ENCODE peak calls at places on chromosome 17, in seven cellular contexts. Y is AG04450; V is choroid plexus epithelial cell; W is CD4-positive, alpha-beta T cell; T is T-helper 1 cell; K is stimulated activated naive B cell treated with anti-CD40 and anti-IgM and Interleukin-4, amounts not matched to agents 10 μg/mL and 1 μg/mL and 100 μg/mL, for 72 hours; R is hepatic stellate cell. P is an unnamed sample.

GRCh38 chr17:17781591-17782424 is 55.0 kb downstream of the SREBF1 start:
- DNase-seq in W (peak), T (no peak), K (no peak), Y (no peak), V (peak), R (peak), P (peak)

GRCh38 chr17:67528751-67529436 is 151.8 kb downstream of the PITPNC1 start:
- DNase-seq in K (no peak), T (no peak), Y (peak), W (no peak), V (peak), R (peak), P (peak)

GRCh38 chr17:3557768-3558583 is at the start of gene TRPV3:
- DNase-seq in K (peak), V (no peak), T (peak), Y (no peak), R (no peak), W (peak), P (no peak)

GRCh38 chr17:74825952-74826713 is 33.6 kb downstream of the GRIN2C start:
- DNase-seq in K (no peak), R (no peak), W (no peak), T (no peak), V (no peak), Y (no peak), P (no peak)

GRCh38 chr17:39916918-39917317 is 1.5 kb downstream of the GSDMB start:
- DNase-seq in Y (no peak), T (no peak), V (peak), W (no peak), R (no peak), K (no peak), P (peak)

GRCh38 chr17:82859431-82860403 is 19.9 kb upstream of the ZNF750 start:
- DNase-seq in T (peak), V (peak), R (peak), W (peak), Y (no peak), K (peak), P (peak)

GRCh38 chr17:11506635-11507034 is 91.6 kb upstream of the DNAH9 start:
- DNase-seq in Y (no peak), W (no peak), R (no peak), K (no peak), V (peak), T (no peak), P (peak)

GRCh38 chr17:74512624-74513084 is 18.6 kb downstream of the CD300LB start:
- DNase-seq in W (no peak), R (no peak), T (no peak), K (peak), V (no peak), Y (no peak), P (no peak)

GRCh38 chr17:39018267-39019134 is 51.3 kb upstream of the FBXO47 start:
- DNase-seq in V (no peak), R (no peak), W (peak), T (peak), Y (no peak), K (no peak), P (peak)

GRCh38 chr17:43019418-43019817 is 2.8 kb downstream of the VAT1 start:
- DNase-seq in Y (no peak), R (no peak), V (peak), K (no peak), W (no peak), T (no peak), P (peak)

GRCh38 chr17:58575511-58575910 is 61.1 kb upstream of the MTMR4 start:
- DNase-seq in K (no peak), V (peak), Y (no peak), R (no peak), T (no peak), W (no peak), P (peak)

GRCh38 chr17:59311051-59311468 is 20.4 kb upstream of the YPEL2 start:
- DNase-seq in Y (no peak), K (peak), T (peak), R (peak), V (peak), W (no peak), P (peak)

GRCh38 chr17:36482611-36483504 is 3.6 kb upstream of the ZNHIT3 start:
- DNase-seq in R (peak), W (peak), K (peak), T (peak), V (peak), Y (peak), P (peak)

GRCh38 chr17:77728022-77728671 is 230.4 kb upstream of the TNRC6C start:
- DNase-seq in K (no peak), T (no peak), Y (no peak), W (no peak), V (peak), R (no peak), P (peak)

GRCh38 chr17:1484586-1485310 is 7.7 kb downstream of the MYO1C start:
- DNase-seq in Y (no peak), V (peak), T (peak), R (peak), K (peak), W (peak), P (peak)

GRCh38 chr17:76384987-76385891 is 830 bp downstream of the SPHK1 start:
- DNase-seq in V (peak), Y (no peak), K (peak), T (peak), R (peak), W (peak), P (peak)

GRCh38 chr17:55479903-55480302 is 31.3 kb downstream of the SMIM36 start:
- DNase-seq in W (no peak), V (no peak), R (no peak), Y (no peak), T (no peak), K (no peak), P (no peak)

GRCh38 chr17:72702136-72702735 is 390.3 kb downstream of the SLC39A11 start:
- DNase-seq in W (no peak), R (peak), T (no peak), V (no peak), K (no peak), Y (no peak), P (peak)

GRCh38 chr17:38428150-38428642 is at the start of gene ARHGAP23:
- DNase-seq in K (no peak), Y (peak), V (peak), R (peak), T (peak), W (peak), P (peak)

GRCh38 chr17:2719861-2720260 is 8.3 kb upstream of the CLUH start:
- DNase-seq in K (no peak), V (no peak), Y (no peak), W (no peak), T (no peak), R (no peak), P (no peak)

GRCh38 chr17:27529230-27529796 is 73.1 kb downstream of the KSR1 start:
- DNase-seq in V (peak), K (no peak), W (no peak), Y (no peak), T (peak), R (no peak), P (peak)

P was measured in iris pigment epithelial cell.